ENCODE peak calls at places on chromosomes 11 and 22, in eight cellular contexts. V is fibroblast of the aortic adventitia, J is endothelial cell, W is tibial nerve, O is right atrium auricular region, I is left ventricle myocardium inferior, D is sigmoid colon, L is A673. N is an unnamed sample.

GRCh38 chr22:27842236-27842993 is 40.9 kb upstream of the MN1 start:
- DNase-seq in V (no peak), J (no peak), W (no peak), O (no peak), I (no peak), D (peak), L (no peak), N (no peak)

GRCh38 chr22:19607198-19608113 is 83.2 kb upstream of the CLDN5 start:
- DNase-seq in V (no peak), J (peak), W (no peak), O (no peak), I (no peak), D (no peak), L (no peak), N (no peak)

GRCh38 chr11:127000291-127000968 is at the start of gene KIRREL3:
- DNase-seq in V (no peak), J (peak), W (no peak), O (no peak), I (no peak), D (no peak), L (peak), N (no peak)

GRCh38 chr22:39519681-39520053 is 695 bp upstream of the ATF4 start:
- DNase-seq in V (peak), J (no peak), W (peak), O (peak), I (peak), D (peak), L (no peak), N (no peak)

GRCh38 chr11:32333335-32333991 is 101.9 kb downstream of the WT1 start:
- DNase-seq in V (peak), J (peak), W (peak), O (peak), I (peak), D (peak), L (peak), N (peak)

GRCh38 chr22:28658448-28658847 is 21.2 kb downstream of the TTC28 start:
- DNase-seq in V (no peak), J (no peak), W (no peak), O (no peak), I (no peak), D (no peak), L (no peak), N (no peak)

GRCh38 chr22:28029962-28030361 is 110.9 kb upstream of the PITPNB start:
- DNase-seq in V (no peak), J (no peak), W (no peak), O (peak), I (no peak), D (no peak), L (peak), N (no peak)

GRCh38 chr22:25739659-25740344 is 2.2 kb upstream of the MYO18B start:
- DNase-seq in V (no peak), J (no peak), W (no peak), O (no peak), I (no peak), D (no peak), L (no peak), N (no peak)

GRCh38 chr11:434496-434895 is 7.3 kb downstream of the ANO9 start:
- DNase-seq in V (no peak), J (no peak), W (no peak), O (no peak), I (no peak), D (no peak), L (no peak), N (no peak)

GRCh38 chr11:64339754-64340408 is at the start of gene CCDC88B:
- DNase-seq in V (no peak), J (no peak), W (no peak), O (no peak), I (peak), D (no peak), L (no peak), N (peak)

GRCh38 chr11:10938650-10939387 is 81.0 kb upstream of the ZBED5 start:
- DNase-seq in V (no peak), J (no peak), W (no peak), O (no peak), I (no peak), D (no peak), L (no peak), N (no peak)

GRCh38 chr11:119567667-119568582 is 145.0 kb upstream of the THY1 start:
- DNase-seq in V (peak), J (no peak), W (no peak), O (no peak), I (no peak), D (peak), L (peak), N (no peak)

GRCh38 chr11:27468209-27468608 is 4.4 kb downstream of the LGR4 start:
- DNase-seq in V (peak), J (no peak), W (no peak), O (no peak), I (no peak), D (no peak), L (peak), N (no peak)

GRCh38 chr22:44630826-44631225 is 71.2 kb upstream of the PRR5 start:
- DNase-seq in V (no peak), J (no peak), W (no peak), O (no peak), I (no peak), D (peak), L (no peak), N (no peak)

GRCh38 chr11:6612008-6612815 is at the start of gene TAF10:
- DNase-seq in V (peak), J (peak), W (peak), O (peak), I (peak), D (peak), L (peak), N (peak)

GRCh38 chr11:73660497-73661034 is 14.2 kb downstream of the PLEKHB1 start:
- DNase-seq in V (no peak), J (no peak), W (no peak), O (no peak), I (no peak), D (no peak), L (no peak), N (no peak)

GRCh38 chr11:15275141-15275540 is 160.4 kb downstream of the INSC start:
- DNase-seq in V (no peak), J (no peak), W (no peak), O (no peak), I (no peak), D (no peak), L (no peak), N (no peak)

GRCh38 chr11:134750619-134751018 is 338.6 kb upstream of the B3GAT1 start:
- DNase-seq in V (no peak), J (no peak), W (no peak), O (peak), I (no peak), D (no peak), L (no peak), N (no peak)

DNA sequence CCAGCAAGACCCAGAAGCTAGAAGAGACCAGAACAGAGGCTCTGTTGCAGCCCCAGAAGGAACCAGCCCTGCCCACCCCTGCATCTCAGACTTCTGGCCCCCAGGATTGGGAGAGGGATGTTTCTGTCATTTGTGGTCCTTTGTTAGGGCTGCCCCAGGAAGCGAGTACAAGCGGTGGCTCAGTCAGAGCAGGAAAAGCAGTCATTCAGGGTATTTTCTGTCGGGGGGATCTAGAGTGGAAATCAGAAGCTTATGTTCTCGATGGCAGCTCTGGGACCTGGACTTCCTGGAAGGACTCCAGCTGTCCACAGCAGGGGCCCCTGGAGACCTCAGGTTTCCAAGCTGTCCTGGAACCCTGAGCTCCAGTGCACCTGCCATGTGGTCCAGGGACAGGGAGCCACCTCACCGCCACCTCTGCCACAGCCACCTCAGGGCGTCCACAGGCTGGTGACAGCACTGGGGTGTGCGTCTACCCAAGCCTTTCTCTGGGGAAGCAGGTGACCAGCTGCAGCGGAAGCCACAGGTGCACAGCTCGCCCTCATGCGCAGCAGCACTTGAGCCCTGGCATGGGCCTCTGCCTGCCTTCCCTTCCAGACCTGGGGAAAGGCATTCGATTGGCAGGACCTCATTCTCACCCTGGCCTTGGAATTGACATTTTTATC is 2.6 kb downstream of the KRTAP5-5 start:
- DNase-seq in V (no peak), J (no peak), W (no peak), O (no peak), I (no peak), D (peak), L (no peak), N (no peak)
- TF ChIP-seq CTCF in V (no peak), J (no peak), W (no peak), O (no peak), I (no peak), D (no peak), L (no peak), N (no peak)

GRCh38 chr11:104584823-104585222 is 313.4 kb downstream of the CASP12 start:
- DNase-seq in V (no peak), J (no peak), W (no peak), O (no peak), I (no peak), D (no peak), L (no peak), N (no peak)

GRCh38 chr11:104594228-104594958 is 303.9 kb downstream of the CASP12 start:
- DNase-seq in V (no peak), J (no peak), W (no peak), O (no peak), I (no peak), D (no peak), L (no peak), N (no peak)

GRCh38 chr11:104583857-104584256 is 314.4 kb downstream of the CASP12 start:
- DNase-seq in V (no peak), J (no peak), W (no peak), O (no peak), I (no peak), D (no peak), L (peak), N (no peak)

GRCh38 chr11:104588975-104589374 is 309.3 kb downstream of the CASP12 start:
- DNase-seq in V (no peak), J (no peak), W (no peak), O (no peak), I (no peak), D (no peak), L (no peak), N (no peak)
- TF ChIP-seq CTCF in V (no peak), J (no peak), W (no peak), O (no peak), I (no peak), D (no peak), L (no peak), N (no peak)

GRCh38 chr22:49983148-49984042 is 22.8 kb downstream of the PIM3 start:
- DNase-seq in V (no peak), J (no peak), W (no peak), O (no peak), I (no peak), D (no peak), L (no peak), N (no peak)
- TF ChIP-seq CTCF in V (peak), J (peak), W (peak), O (no peak), I (peak), D (no peak), L (peak), N (peak)

GRCh38 chr11:102596578-102596977 is 28.6 kb downstream of the MMP20 start:
- DNase-seq in V (no peak), J (no peak), W (no peak), O (no peak), I (no peak), D (no peak), L (no peak), N (no peak)
- TF ChIP-seq CTCF in V (no peak), J (no peak), W (no peak), O (no peak), I (no peak), D (no peak), L (no peak), N (no peak)

DNA sequence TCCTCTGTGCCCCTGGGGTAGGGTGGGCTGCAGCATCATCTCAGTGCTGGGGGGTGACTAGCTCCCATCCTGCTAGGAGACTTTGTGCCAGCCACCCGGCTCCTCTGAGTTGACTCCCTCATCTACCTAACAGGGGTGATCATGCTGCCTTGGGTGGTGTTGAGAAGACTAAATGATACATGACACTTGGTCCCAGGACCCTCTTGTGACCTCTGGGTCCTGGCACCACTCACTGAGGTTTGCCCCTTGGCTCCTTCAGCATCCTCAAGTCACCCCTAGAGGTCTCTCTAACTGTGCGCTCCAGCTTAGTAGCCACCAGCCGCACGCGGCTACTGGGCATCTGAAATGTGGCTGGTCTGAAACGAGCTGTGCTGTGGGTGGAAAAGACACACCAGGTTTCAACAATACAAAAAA is 72.1 kb downstream of the LRRC32 start:
- DNase-seq in V (peak), J (peak), W (no peak), O (peak), I (no peak), D (no peak), L (no peak), N (peak)
- TF ChIP-seq CTCF in V (peak), J (peak), W (peak), O (no peak), I (peak), D (no peak), L (peak), N (peak)

DNA sequence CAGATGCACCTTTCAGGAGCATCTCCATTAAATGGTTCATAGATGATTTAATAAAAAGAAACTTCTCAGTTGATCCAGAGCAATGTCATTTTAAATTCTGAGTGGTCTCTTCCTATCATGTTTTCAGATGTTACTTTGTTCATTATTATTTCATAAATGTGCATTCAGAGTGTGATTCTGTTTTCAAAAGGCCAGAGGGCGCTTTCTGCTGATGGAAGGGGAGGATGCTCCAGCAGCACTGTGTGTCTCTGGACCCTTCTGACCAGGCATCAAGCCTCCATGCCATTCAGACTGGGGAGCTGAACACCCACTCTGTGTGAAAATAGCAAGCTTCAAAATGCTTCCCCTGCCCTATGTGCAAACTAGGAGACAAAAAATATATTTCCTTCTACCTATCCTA is 23.9 kb upstream of the CRTAM start:
- DNase-seq in V (no peak), J (no peak), W (no peak), O (no peak), I (no peak), D (no peak), L (no peak), N (no peak)
- TF ChIP-seq CTCF in V (peak), J (no peak), W (no peak), O (no peak), I (no peak), D (no peak), L (peak), N (peak)

DNA sequence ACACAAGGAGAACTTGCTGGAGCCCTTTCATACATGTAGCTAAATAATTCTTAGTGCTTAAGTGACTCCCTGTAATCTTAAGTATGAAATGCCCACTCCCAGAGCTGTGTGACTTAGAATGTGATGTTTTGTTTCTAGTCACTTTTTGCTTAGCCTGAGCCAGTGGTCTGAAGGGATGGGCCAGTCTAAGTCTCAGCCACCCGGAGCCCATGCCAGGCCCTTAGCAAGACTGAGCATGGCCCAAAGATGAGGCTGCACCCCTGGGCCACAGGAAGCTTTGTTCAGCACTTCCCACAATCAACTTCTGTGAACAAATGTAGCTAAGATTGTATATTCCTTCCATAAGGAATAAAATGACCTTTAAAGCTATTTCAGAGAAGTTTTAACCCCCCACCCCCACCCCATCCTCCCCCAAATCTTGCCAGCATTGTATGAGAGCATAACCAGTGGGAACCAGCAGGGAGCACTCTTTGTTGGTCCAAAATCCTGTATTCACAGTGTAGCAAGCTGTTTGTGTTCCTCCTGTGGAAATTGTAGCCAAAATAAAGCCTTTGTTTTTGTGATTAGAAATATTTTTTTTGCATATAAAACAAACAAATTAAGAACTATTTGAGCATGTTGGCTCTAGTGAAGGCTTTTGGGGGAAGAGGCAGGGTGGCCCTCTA is 73.8 kb upstream of the GAL start:
- DNase-seq in V (peak), J (no peak), W (no peak), O (no peak), I (no peak), D (no peak), L (no peak), N (no peak)
- TF ChIP-seq CTCF in V (peak), J (no peak), W (no peak), O (no peak), I (peak), D (no peak), L (peak), N (no peak)

DNA sequence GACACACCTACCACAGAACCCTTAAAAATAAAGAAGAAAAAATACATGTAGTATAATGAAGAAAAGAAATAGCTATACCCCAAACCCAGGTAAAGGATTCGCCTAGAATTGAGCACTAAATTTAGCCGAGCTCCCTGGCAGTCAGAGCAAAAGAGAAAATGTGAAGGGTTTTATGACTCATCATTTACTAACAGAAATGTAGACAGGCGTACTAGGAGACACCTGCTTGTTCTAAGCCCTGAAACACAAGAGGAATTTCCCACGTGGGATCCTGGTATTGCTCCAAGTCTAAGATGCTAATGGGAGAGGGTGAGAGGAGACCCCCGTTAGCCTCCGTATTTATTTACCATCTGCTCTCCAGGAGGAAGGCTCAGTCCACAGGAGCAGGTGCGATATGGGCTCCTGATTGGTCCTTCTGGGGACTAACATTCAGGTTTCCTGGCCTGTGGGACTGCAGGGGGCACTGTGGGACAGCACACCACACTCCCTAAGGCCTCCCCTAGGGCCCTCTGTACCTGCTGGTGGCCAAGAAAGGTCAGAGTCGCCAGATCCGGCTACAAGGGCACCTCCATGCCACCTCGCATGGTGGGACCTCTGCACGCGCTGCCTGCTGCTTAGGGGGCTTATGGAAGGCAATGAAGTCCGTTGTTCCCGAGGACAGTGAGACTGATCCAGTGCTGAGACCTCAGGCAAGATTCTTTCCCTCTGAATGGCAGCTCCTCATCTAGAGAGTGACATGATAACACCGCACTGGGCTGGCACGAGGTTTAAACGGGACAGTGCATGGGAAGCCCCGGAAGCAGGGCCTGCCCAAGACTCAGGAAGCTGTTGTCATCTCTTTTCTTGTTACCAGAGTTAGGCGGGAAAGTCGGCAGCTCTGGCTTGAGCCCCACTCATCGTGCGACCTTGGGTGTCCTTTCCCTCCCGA is 25.8 kb downstream of the KCNC1 start:
- DNase-seq in V (peak), J (peak), W (no peak), O (no peak), I (peak), D (no peak), L (peak), N (peak)
- TF ChIP-seq CTCF in V (peak), J (peak), W (no peak), O (peak), I (peak), D (no peak), L (peak), N (peak)